ENCODE peak calls at places on chromosome 1, in eight cellular contexts. X is body of pancreas; F is CD8-positive, alpha-beta T cell; I is kidney epithelial cell; Y is Peyer's patch; B is fibroblast of the aortic adventitia; C is A549; S is K562. N is an unnamed sample.

GRCh38 chr1:22450421-22451021 is 1.1 kb upstream of the ZBTB40 start:
- DNase-seq in I (no peak), B (no peak), Y (no peak), S (no peak), F (no peak), X (peak; percentile 67), C (no peak), N (no peak)

GRCh38 chr1:66231162-66232077 is 302.5 kb upstream of the SGIP1 start:
- DNase-seq in F (no peak), Y (no peak), S (no peak), C (peak; percentile 37), I (peak; percentile 47), X (no peak), B (no peak), N (peak; percentile 25)

GRCh38 chr1:13864760-13865159 is 164.8 kb downstream of the PRDM2 start:
- DNase-seq in Y (no peak), X (no peak), C (no peak), S (no peak), I (no peak), B (no peak), F (no peak), N (no peak)

GRCh38 chr1:160204526-160205241 is 500 bp upstream of the PEA15 start:
- DNase-seq in C (no peak), X (no peak), F (no peak), Y (peak; percentile 67), S (no peak), B (no peak), I (no peak), N (no peak)

GRCh38 chr1:112866151-112866550 is 89.8 kb downstream of the SLC16A1 start:
- DNase-seq in Y (no peak), B (peak; percentile 52), X (no peak), I (peak; percentile 79), S (no peak), F (no peak), C (peak; percentile 13), N (peak; percentile 13)

GRCh38 chr1:175548774-175549173 is 194.6 kb downstream of the TNR start:
- DNase-seq in I (peak; percentile 63), S (no peak), Y (no peak), B (peak; percentile 14), F (no peak), X (peak; percentile 50), C (no peak), N (no peak)

GRCh38 chr1:43653339-43653738 is 3.4 kb downstream of the KDM4A start:
- DNase-seq in B (peak; percentile 43), Y (no peak), X (no peak), C (peak; percentile 36), I (no peak), F (no peak), S (peak; percentile 47), N (no peak)

GRCh38 chr1:241396747-241397691 is 40.0 kb upstream of the RGS7 start:
- DNase-seq in C (no peak), Y (no peak), S (no peak), I (no peak), B (no peak), F (no peak), X (no peak), N (no peak)

GRCh38 chr1:147794570-147794969 is 34.2 kb upstream of the GJA5 start:
- DNase-seq in S (no peak), F (no peak), Y (no peak), I (no peak), B (peak; percentile 25), X (no peak), C (no peak), N (no peak)

GRCh38 chr1:206025283-206025820 is 1.7 kb upstream of the CTSE start:
- DNase-seq in S (no peak), Y (no peak), C (no peak), B (no peak), X (no peak), I (no peak), F (no peak), N (no peak)

GRCh38 chr1:37347104-37347503 is 127.3 kb upstream of the ZC3H12A start:
- DNase-seq in I (no peak), S (no peak), X (no peak), F (no peak), Y (no peak), B (no peak), C (no peak), N (no peak)

GRCh38 chr1:239879321-239880170 is 212.1 kb upstream of the FMN2 start:
- DNase-seq in S (no peak), Y (no peak), B (no peak), C (no peak), X (no peak), I (no peak), F (no peak), N (no peak)

GRCh38 chr1:941588-942383 is 17.3 kb downstream of the NOC2L start:
- DNase-seq in C (peak; percentile 77), X (peak; percentile 67), S (peak; percentile 88), B (peak; percentile 46), Y (peak; percentile 75), I (no peak), F (no peak), N (peak; percentile 35)

GRCh38 chr1:943545-944340 is 15.3 kb downstream of the NOC2L start:
- DNase-seq in Y (no peak), F (no peak), X (no peak), B (no peak), C (no peak), I (no peak), S (no peak), N (no peak)

GRCh38 chr1:941027-941587 is 17.4 kb downstream of the SAMD11 start:
- DNase-seq in Y (no peak), B (no peak), X (no peak), F (no peak), C (no peak), S (no peak), I (no peak), N (no peak)

GRCh38 chr1:942864-943533 is 16.1 kb downstream of the NOC2L start:
- DNase-seq in S (peak; percentile 57), X (peak; percentile 62), Y (no peak), I (no peak), F (no peak), B (peak; percentile 58), C (peak; percentile 58), N (no peak)

DNA sequence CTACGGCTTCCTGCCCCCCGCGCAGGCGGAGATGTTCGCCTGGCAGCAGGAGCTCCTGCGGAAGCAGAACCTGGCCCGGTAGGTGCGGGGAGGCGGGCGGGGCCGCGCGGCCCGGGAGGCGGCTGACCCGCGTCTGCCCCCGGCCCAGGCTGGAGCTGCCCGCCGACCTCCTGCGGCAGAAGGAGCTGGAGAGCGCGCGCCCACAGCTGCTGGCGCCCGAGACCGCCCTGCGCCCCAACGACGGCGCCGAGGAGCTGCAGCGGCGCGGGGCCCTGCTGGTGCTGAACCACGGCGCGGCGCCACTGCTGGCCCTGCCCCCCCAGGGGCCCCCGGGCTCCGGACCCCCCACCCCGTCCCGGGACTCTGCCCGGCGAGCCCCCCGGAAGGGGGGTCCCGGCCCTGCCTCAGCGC is 16.6 kb downstream of the NOC2L start:
- DNase-seq in B (no peak), I (no peak), F (no peak), S (peak; percentile 47), C (no peak), X (no peak), Y (no peak), N (no peak)
- H3K4me3 ChIP-seq in B (no peak overlapping the region), I (peak overlapping the region; percentile 36), F (no peak overlapping the region), S (peak overlapping the region; percentile 29), C (peak overlapping the region; percentile 71), X (no peak overlapping the region), Y (peak overlapping the region; percentile 52), N (peak overlapping the region; percentile 42)

DNA sequence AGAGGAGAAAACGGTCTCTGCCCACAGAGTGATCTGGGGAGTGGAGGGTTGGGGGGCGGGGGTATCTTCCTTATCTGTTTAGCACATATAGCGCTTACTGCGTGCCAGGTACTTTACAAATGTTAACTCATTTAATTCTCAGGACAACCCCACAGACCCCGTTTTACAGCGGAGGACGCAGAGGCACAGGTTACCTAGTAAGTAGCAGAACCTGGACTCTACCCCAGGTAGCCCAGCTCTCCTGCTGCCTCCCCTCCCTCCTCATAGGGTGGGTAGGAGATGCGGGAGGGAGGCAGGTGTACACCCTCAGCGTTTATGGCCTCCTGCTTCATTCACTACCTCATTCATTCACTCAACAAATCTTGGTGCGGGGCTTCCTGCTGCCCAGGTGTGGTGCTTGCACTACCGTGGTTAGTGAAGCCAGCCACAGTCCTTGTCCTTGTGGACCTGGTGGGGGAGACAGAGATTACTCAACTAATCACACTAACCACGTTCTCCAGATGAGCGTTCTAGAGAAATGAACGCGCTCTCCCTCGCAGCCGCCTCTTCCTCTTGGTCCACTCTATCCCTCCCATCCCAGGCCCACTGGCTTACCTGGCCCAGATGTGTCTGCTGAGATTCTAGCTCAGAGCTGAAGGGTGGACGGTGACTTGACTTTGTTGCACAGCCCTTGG is 102.0 kb downstream of the IER5 start:
- DNase-seq in Y (no peak), C (no peak), B (no peak), X (peak; percentile 10), I (no peak), F (no peak), S (peak; percentile 33), N (no peak)
- TF ChIP-seq CTCF in Y (no peak), C (no peak), B (no peak), X (no peak), I (no peak), F (no peak), S (peak; percentile 34), N (no peak)

GRCh38 chr1:161706483-161707347 is at the start of gene FCRLA:
- DNase-seq in B (peak; percentile 97), I (peak; percentile 78), S (peak; percentile 55), X (no peak), F (no peak), C (no peak), Y (no peak), N (peak; percentile 90)

GRCh38 chr1:161707503-161707902 is 474 bp downstream of the FCRLA start:
- DNase-seq in X (no peak), Y (no peak), C (no peak), S (no peak), B (no peak), F (no peak), I (no peak), N (no peak)

GRCh38 chr1:161710562-161710961 is 3.5 kb downstream of the FCRLA start:
- DNase-seq in C (no peak), S (no peak), F (no peak), I (no peak), B (peak; percentile 47), Y (no peak), X (no peak), N (no peak)

GRCh38 chr1:161706116-161706482 is 930 bp upstream of the FCRLA start:
- DNase-seq in B (no peak), Y (no peak), S (no peak), C (no peak), X (no peak), F (no peak), I (no peak), N (peak; percentile 37)

GRCh38 chr1:161709373-161709772 is 2.3 kb downstream of the FCRLA start:
- DNase-seq in S (no peak), Y (no peak), B (no peak), C (no peak), X (no peak), I (no peak), F (no peak), N (no peak)
- H3K4me3 ChIP-seq in S (no peak overlapping the region), Y (no peak overlapping the region), B (no peak overlapping the region), C (no peak overlapping the region), X (no peak overlapping the region), I (no peak overlapping the region), F (no peak overlapping the region), N (no peak overlapping the region)

DNA sequence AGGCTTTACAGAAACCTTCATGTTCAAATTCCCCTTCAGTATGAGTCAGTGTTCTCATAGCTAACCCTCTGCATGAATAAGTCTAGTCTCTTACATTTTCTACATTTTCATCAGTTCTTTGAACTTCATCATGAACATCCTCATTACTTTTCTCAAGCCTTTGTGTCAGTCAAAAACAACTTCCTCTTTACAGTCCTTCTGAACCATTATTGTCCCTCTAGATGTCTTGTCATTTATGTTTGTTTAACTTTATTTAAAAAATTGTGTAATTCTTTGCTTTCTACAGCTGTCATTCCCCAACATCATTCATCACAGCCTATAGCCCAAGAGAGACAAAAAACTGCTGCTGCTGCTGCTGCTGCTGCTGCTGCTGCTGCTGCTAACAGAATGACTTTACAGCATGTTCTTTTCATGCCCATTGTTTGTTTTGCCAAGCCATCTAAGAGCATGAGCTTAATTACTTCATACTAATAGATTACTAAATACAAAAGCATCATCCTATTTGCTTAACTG is 133.1 kb downstream of the LRRC40 start:
- DNase-seq in Y (no peak), I (peak; percentile 16), F (no peak), C (no peak), B (peak; percentile 56), S (no peak), X (no peak), N (peak; percentile 13)
- TF ChIP-seq CTCF in Y (no peak), I (no peak), F (no peak), C (no peak), B (no peak), S (no peak), X (no peak), N (no peak)

N was measured in AG09309.